ENCODE peak calls at places on chromosome 2, in four cellular contexts. I is IMR-90, E is GM12878, T is H1. H is an unnamed sample.

GRCh38 chr2:46984034-46984433 is 68.4 kb upstream of the MCFD2 start:
- DNase-seq in I (no peak), E (no peak), T (no peak), H (no peak)

GRCh38 chr2:109330056-109330455 is 201.1 kb downstream of the SH3RF3 start:
- DNase-seq in I (peak), E (no peak), T (no peak), H (no peak)

GRCh38 chr2:235638541-235639192 is 144.8 kb downstream of the AGAP1 start:
- DNase-seq in I (no peak), E (no peak), T (no peak), H (no peak)

GRCh38 chr2:217449436-217449835 is 553.4 kb downstream of the TNS1 start:
- DNase-seq in I (no peak), E (no peak), T (no peak), H (no peak)

GRCh38 chr2:239853121-239853520 is 172.0 kb downstream of the NDUFA10 start:
- DNase-seq in I (no peak), E (no peak), T (no peak), H (no peak)

GRCh38 chr2:15808221-15808574 is 132.2 kb upstream of the MYCN start:
- DNase-seq in I (no peak), E (no peak), T (no peak), H (peak)

GRCh38 chr2:239257511-239257937 is 143.3 kb downstream of the HDAC4 start:
- DNase-seq in I (peak), E (no peak), T (no peak), H (peak)

GRCh38 chr2:192675640-192676039 is 480.9 kb upstream of the TMEFF2 start:
- DNase-seq in I (no peak), E (no peak), T (no peak), H (no peak)

GRCh38 chr2:46335966-46336436 is 38.8 kb downstream of the EPAS1 start:
- DNase-seq in I (no peak), E (no peak), T (no peak), H (no peak)

GRCh38 chr2:213238753-213239591 is 45.3 kb upstream of the SPAG16 start:
- DNase-seq in I (peak), E (no peak), T (no peak), H (no peak)

GRCh38 chr2:113926314-113926713 is 36.4 kb downstream of the ACTR3 start:
- DNase-seq in I (no peak), E (no peak), T (no peak), H (no peak)

GRCh38 chr2:15675456-15676195 is 84.0 kb downstream of the DDX1 start:
- DNase-seq in I (no peak), E (no peak), T (no peak), H (no peak)

GRCh38 chr2:37993135-37993534 is 68.0 kb downstream of the RMDN2 start:
- DNase-seq in I (peak), E (no peak), T (no peak), H (no peak)

GRCh38 chr2:234459401-234460009 is 37.4 kb downstream of the ARL4C start:
- DNase-seq in I (no peak), E (no peak), T (no peak), H (no peak)

GRCh38 chr2:45275235-45275805 is 266.1 kb upstream of the SIX2 start:
- DNase-seq in I (peak), E (no peak), T (no peak), H (no peak)

GRCh38 chr2:201880620-201881381 is 74.5 kb downstream of the CDK15 start:
- DNase-seq in I (peak), E (no peak), T (no peak), H (peak)

GRCh38 chr2:179263460-179264237 is 983 bp downstream of the SESTD1 start:
- DNase-seq in I (peak), E (no peak), T (peak), H (peak)

GRCh38 chr2:120436885-120437603 is 91.1 kb downstream of the INHBB start:
- DNase-seq in I (peak), E (no peak), T (peak), H (peak)

GRCh38 chr2:98909381-98910211 is 26.4 kb downstream of the CRACDL start:
- DNase-seq in I (peak), E (no peak), T (peak), H (no peak)

GRCh38 chr2:61179701-61180639 is 18.0 kb downstream of the C2orf74 start:
- DNase-seq in I (peak), E (no peak), T (no peak), H (peak)

GRCh38 chr2:172096661-172097547 is 5.8 kb downstream of the DLX2 start:
- DNase-seq in I (peak), E (no peak), T (peak), H (no peak)

GRCh38 chr2:102350118-102350793 is 5.3 kb upstream of the IL18R1 start:
- DNase-seq in I (no peak), E (no peak), T (no peak), H (no peak)

GRCh38 chr2:127576433-127577207 is 41.1 kb downstream of the MYO7B start:
- DNase-seq in I (peak), E (no peak), T (peak), H (no peak)

GRCh38 chr2:43274055-43274454 is 47.6 kb upstream of the ZFP36L2 start:
- DNase-seq in I (peak), E (no peak), T (no peak), H (no peak)

GRCh38 chr2:191051825-191052778 is 38.1 kb upstream of the STAT1 start:
- DNase-seq in I (peak), E (peak), T (no peak), H (peak)

GRCh38 chr2:149261672-149262071 is 68.7 kb upstream of the LYPD6 start:
- DNase-seq in I (no peak), E (no peak), T (no peak), H (no peak)

GRCh38 chr2:9139491-9140443 is 66.8 kb upstream of the ASAP2 start:
- DNase-seq in I (peak), E (no peak), T (peak), H (peak)

GRCh38 chr2:129069875-129070594 is 751.4 kb upstream of the HS6ST1 start:
- DNase-seq in I (no peak), E (no peak), T (no peak), H (no peak)

GRCh38 chr2:73175663-73176204 is 26.6 kb upstream of the NOTO start:
- DNase-seq in I (peak), E (no peak), T (peak), H (peak)

GRCh38 chr2:29509397-29509796 is 394.2 kb downstream of the CLIP4 start:
- DNase-seq in I (peak), E (no peak), T (no peak), H (no peak)

GRCh38 chr2:57218206-57218605 is 828.4 kb upstream of the VRK2 start:
- DNase-seq in I (no peak), E (no peak), T (no peak), H (no peak)

GRCh38 chr2:239727182-239727775 is 297.9 kb downstream of the NDUFA10 start:
- DNase-seq in I (no peak), E (no peak), T (no peak), H (no peak)

DNA sequence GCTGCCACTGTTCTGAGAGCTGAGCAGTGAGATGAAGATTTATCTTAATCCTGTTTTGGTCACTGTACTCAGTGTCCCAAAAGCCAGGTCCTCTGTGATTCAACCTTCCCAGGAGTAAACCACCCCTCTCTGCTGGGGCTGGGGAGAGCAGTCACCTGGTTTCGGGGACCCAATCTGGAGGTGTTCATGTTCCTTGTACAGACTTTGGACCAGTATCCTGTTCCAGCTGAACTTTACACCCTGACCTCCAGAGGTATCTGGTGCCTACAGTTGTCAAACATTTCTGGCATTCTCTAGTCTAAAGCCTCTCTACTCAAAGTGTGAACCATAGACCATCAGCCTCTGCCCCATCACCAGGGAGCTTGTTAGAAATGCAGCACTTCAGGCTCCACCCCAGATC is 22.1 kb downstream of the CERS6 start:
- DNase-seq in I (no peak), E (no peak), T (no peak), H (no peak)
- TF ChIP-seq CHD1 in I (no peak), E (no peak), T (no peak), H (no peak)

GRCh38 chr2:64860936-64861335 is 128.3 kb upstream of the SLC1A4 start:
- DNase-seq in I (no peak), E (no peak), T (no peak), H (no peak)
- H3K9ac ChIP-seq in I (no peak), E (peak), T (no peak), H (no peak)

DNA sequence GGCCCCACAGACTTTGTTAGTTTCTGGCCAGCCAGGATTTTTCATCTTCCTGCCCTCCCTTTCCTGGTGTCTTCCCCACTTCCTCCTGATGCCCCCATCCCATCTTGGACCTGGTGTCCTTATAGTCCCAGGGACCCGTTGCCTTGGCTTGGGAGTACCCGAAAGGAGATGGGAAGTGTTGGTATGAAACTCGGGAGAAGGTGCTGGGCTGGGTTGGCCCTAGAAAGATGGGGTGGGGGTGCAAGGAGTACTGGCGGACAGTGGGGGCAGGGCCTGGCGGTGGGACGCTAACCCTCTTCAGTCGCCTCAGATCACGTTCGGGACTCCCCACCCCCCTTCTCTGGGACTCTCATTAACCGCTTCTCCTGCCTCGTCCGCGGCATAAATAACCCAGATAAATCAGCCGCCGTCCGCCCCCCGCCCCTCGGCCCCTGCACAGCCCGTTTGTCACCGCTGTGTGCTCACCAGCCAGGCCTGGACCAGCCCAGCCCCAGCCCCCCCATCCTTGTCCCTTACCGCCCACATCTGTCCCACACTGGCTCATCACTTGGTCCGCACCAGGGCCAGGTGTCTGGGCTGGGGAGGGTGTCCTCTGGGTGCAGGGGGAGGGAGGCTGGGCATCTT is 3.7 kb upstream of the ASIC4 start:
- DNase-seq in I (no peak), E (no peak), T (no peak), H (no peak)
- TF ChIP-seq CHD1 in I (no peak), E (no peak), T (no peak), H (no peak)

GRCh38 chr2:151816858-151817257 is 11.4 kb downstream of the ARL5A start:
- DNase-seq in I (no peak), E (no peak), T (no peak), H (no peak)

GRCh38 chr2:151823651-151824050 is 4.6 kb downstream of the ARL5A start:
- DNase-seq in I (no peak), E (no peak), T (no peak), H (no peak)

GRCh38 chr2:151819920-151820319 is 8.3 kb downstream of the ARL5A start:
- DNase-seq in I (no peak), E (no peak), T (no peak), H (no peak)

GRCh38 chr2:151815821-151816489 is 12.3 kb downstream of the ARL5A start:
- DNase-seq in I (no peak), E (no peak), T (no peak), H (peak)

DNA sequence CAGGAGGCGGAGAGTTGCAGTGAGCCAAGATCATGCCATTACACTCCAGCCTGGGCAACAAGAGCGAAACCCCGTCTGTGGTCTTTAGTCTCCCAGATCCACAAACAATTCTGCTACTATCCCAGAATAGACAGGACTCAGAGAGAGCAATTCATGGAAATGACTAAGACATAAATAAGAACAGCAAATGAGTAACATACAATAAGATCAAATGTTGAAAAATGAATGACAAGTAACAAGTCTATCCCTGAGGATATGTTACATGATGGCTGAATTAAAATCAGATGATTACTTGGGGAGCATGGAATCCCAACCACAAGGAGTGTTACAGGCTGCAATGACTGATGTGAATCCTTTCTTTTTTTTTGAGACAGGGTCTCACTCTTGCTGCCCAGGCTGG is 10.3 kb downstream of the ARL5A start:
- DNase-seq in I (no peak), E (no peak), T (no peak), H (no peak)
- H3K9ac ChIP-seq in I (no peak), E (no peak), T (no peak), H (no peak)

H was measured in K562.